ENCODE peak calls at places on chromosomes 4 and X, in nine cellular contexts. N, F, I, E, Y, G, M, J and A are unnamed samples.

GRCh38 chr4:40335508-40335860 is 351 bp downstream of the CHRNA9 start:
- DNase-seq in N (no peak), F (no peak), I (no peak), E (peak), Y (no peak), G (no peak), M (peak), J (no peak), A (no peak)

GRCh38 chr4:67928547-67928946 is 34.7 kb downstream of the TMPRSS11A start:
- DNase-seq in N (no peak), F (no peak), I (no peak), E (peak), Y (no peak), G (no peak), M (no peak), J (no peak), A (no peak)

GRCh38 chr4:108068422-108068821 is 78.7 kb downstream of the HADH start:
- DNase-seq in N (no peak), F (no peak), I (no peak), E (no peak), Y (no peak), G (no peak), M (peak), J (no peak), A (no peak)

GRCh38 chrX:2710496-2710895 is 19.4 kb downstream of the CD99 start:
- DNase-seq in N (peak), F (no peak), I (no peak), E (peak), Y (no peak), G (no peak), M (no peak), J (no peak), A (no peak)

GRCh38 chr4:103118171-103118570 is 18.5 kb upstream of the BDH2 start:
- DNase-seq in N (no peak), F (no peak), I (no peak), E (no peak), Y (no peak), G (no peak), M (no peak), J (no peak), A (no peak)

GRCh38 chrX:40179333-40179732 is 81.6 kb upstream of the BCOR start:
- DNase-seq in N (peak), F (no peak), I (no peak), E (no peak), Y (no peak), G (no peak), M (no peak), J (no peak), A (no peak)

GRCh38 chr4:86443495-86443894 is 83.6 kb upstream of the MAPK10 start:
- DNase-seq in N (no peak), F (no peak), I (no peak), E (no peak), Y (no peak), G (no peak), M (no peak), J (no peak), A (no peak)

GRCh38 chr4:99852199-99852718 is 35.6 kb downstream of the DAPP1 start:
- DNase-seq in N (no peak), F (no peak), I (no peak), E (no peak), Y (no peak), G (no peak), M (no peak), J (no peak), A (no peak)

GRCh38 chrX:55524487-55524886 is 34.8 kb upstream of the USP51 start:
- DNase-seq in N (no peak), F (no peak), I (no peak), E (peak), Y (no peak), G (no peak), M (no peak), J (no peak), A (no peak)

GRCh38 chr4:23297327-23297726 is 592.5 kb downstream of the PPARGC1A start:
- DNase-seq in N (no peak), F (no peak), I (no peak), E (no peak), Y (no peak), G (no peak), M (no peak), J (no peak), A (no peak)

GRCh38 chr4:2786152-2786671 is 6.7 kb upstream of the SH3BP2 start:
- DNase-seq in N (no peak), F (peak), I (peak), E (no peak), Y (no peak), G (no peak), M (no peak), J (no peak), A (no peak)

GRCh38 chrX:110143454-110144210 is 140.7 kb downstream of the TMEM164 start:
- DNase-seq in N (no peak), F (no peak), I (no peak), E (peak), Y (no peak), G (no peak), M (no peak), J (no peak), A (no peak)

GRCh38 chr4:1991596-1992434 is 17.0 kb downstream of the NELFA start:
- DNase-seq in N (no peak), F (no peak), I (no peak), E (no peak), Y (no peak), G (no peak), M (no peak), J (no peak), A (no peak)

GRCh38 chr4:30537462-30537861 is 182.7 kb upstream of the PCDH7 start:
- DNase-seq in N (no peak), F (no peak), I (no peak), E (peak), Y (no peak), G (no peak), M (no peak), J (peak), A (no peak)

GRCh38 chr4:2484993-2485392 is 16.1 kb downstream of the RNF4 start:
- DNase-seq in N (no peak), F (peak), I (peak), E (peak), Y (no peak), G (no peak), M (peak), J (no peak), A (peak)

GRCh38 chrX:15718283-15718970 is 19.6 kb upstream of the CA5B start:
- DNase-seq in N (no peak), F (no peak), I (no peak), E (no peak), Y (no peak), G (no peak), M (no peak), J (no peak), A (no peak)

GRCh38 chr4:158768577-158769174 is at the start of gene FNIP2:
- DNase-seq in N (peak), F (peak), I (peak), E (peak), Y (peak), G (peak), M (peak), J (peak), A (no peak)

GRCh38 chr4:826508-827208 is 729 bp upstream of the CPLX1 start:
- DNase-seq in N (no peak), F (no peak), I (no peak), E (no peak), Y (no peak), G (peak), M (no peak), J (no peak), A (no peak)

GRCh38 chr4:76923619-76924357 is 25.8 kb upstream of the SEPTIN11 start:
- DNase-seq in N (no peak), F (no peak), I (no peak), E (peak), Y (no peak), G (no peak), M (no peak), J (no peak), A (no peak)

GRCh38 chrX:154096140-154097002 is 1.1 kb downstream of the MECP2 start:
- DNase-seq in N (no peak), F (no peak), I (no peak), E (no peak), Y (no peak), G (peak), M (peak), J (peak), A (no peak)